ENCODE peak calls at places on chromosomes 13 and 19, in seven cellular contexts. One of them, this sample, is unnamed. For H3K4me1, the result is how much of the 10 kb centered on the place peaks cover.

GRCh38 chr13:38530492-38530891 is 156.4 kb upstream of the FREM2 start:
- DNase-seq in left lung: no peak
- DNase-seq in thoracic aorta: no peak
- DNase-seq in stomach: no peak
- DNase-seq in mammary epithelial cell: peak
- DNase-seq in psoas muscle: no peak
- DNase-seq in body of pancreas: no peak
- DNase-seq in this sample: no peak

GRCh38 chr19:7925171-7925837 is 631 bp downstream of the CTXN1 start:
- DNase-seq in mammary epithelial cell: no peak
- DNase-seq in stomach: peak
- DNase-seq in body of pancreas: peak
- DNase-seq in thoracic aorta: no peak
- DNase-seq in psoas muscle: peak
- DNase-seq in left lung: peak
- DNase-seq in this sample: peak

GRCh38 chr13:33931397-33931987 is 113.5 kb downstream of the RFC3 start:
- DNase-seq in psoas muscle: no peak
- DNase-seq in body of pancreas: peak
- DNase-seq in thoracic aorta: no peak
- DNase-seq in left lung: no peak
- DNase-seq in mammary epithelial cell: peak
- DNase-seq in stomach: no peak
- DNase-seq in this sample: no peak

GRCh38 chr19:12891553-12892021 is 627 bp downstream of the GCDH start:
- DNase-seq in stomach: no peak
- DNase-seq in body of pancreas: no peak
- DNase-seq in thoracic aorta: no peak
- DNase-seq in psoas muscle: no peak
- DNase-seq in left lung: no peak
- DNase-seq in mammary epithelial cell: no peak
- DNase-seq in this sample: no peak

GRCh38 chr13:108304170-108305068 is 34.9 kb downstream of the TNFSF13B start:
- DNase-seq in thoracic aorta: no peak
- DNase-seq in stomach: no peak
- DNase-seq in body of pancreas: no peak
- DNase-seq in psoas muscle: no peak
- DNase-seq in left lung: no peak
- DNase-seq in mammary epithelial cell: no peak
- DNase-seq in this sample: no peak

GRCh38 chr19:11551603-11552235 is 7.3 kb downstream of the ELOF1 start:
- DNase-seq in body of pancreas: no peak
- DNase-seq in left lung: no peak
- DNase-seq in psoas muscle: peak
- DNase-seq in mammary epithelial cell: no peak
- DNase-seq in stomach: no peak
- DNase-seq in thoracic aorta: no peak
- DNase-seq in this sample: no peak

GRCh38 chr13:105960326-105960725 is 575.1 kb downstream of the EFNB2 start:
- DNase-seq in stomach: no peak
- DNase-seq in thoracic aorta: no peak
- DNase-seq in body of pancreas: no peak
- DNase-seq in left lung: peak
- DNase-seq in psoas muscle: no peak
- DNase-seq in mammary epithelial cell: no peak
- DNase-seq in this sample: no peak

GRCh38 chr19:55437410-55437809 is 5.7 kb downstream of the SHISA7 start:
- DNase-seq in mammary epithelial cell: peak
- DNase-seq in left lung: no peak
- DNase-seq in thoracic aorta: no peak
- DNase-seq in stomach: peak
- DNase-seq in psoas muscle: peak
- DNase-seq in body of pancreas: peak
- DNase-seq in this sample: peak

GRCh38 chr19:35911790-35912189 is 3.7 kb upstream of the TYROBP start:
- DNase-seq in psoas muscle: no peak
- DNase-seq in left lung: peak
- DNase-seq in body of pancreas: peak
- DNase-seq in stomach: peak
- DNase-seq in mammary epithelial cell: peak
- DNase-seq in thoracic aorta: no peak
- DNase-seq in this sample: no peak

GRCh38 chr13:89550842-89551422 is 1796.6 kb upstream of the MIR17HG start:
- DNase-seq in mammary epithelial cell: peak
- DNase-seq in psoas muscle: no peak
- DNase-seq in thoracic aorta: no peak
- DNase-seq in body of pancreas: no peak
- DNase-seq in left lung: no peak
- DNase-seq in stomach: no peak
- DNase-seq in this sample: no peak

GRCh38 chr19:4723465-4724251 is at the start of gene DPP9:
- DNase-seq in stomach: peak
- DNase-seq in thoracic aorta: peak
- DNase-seq in body of pancreas: peak
- DNase-seq in psoas muscle: peak
- DNase-seq in left lung: peak
- DNase-seq in mammary epithelial cell: peak
- DNase-seq in this sample: peak

GRCh38 chr13:50125306-50125555 is 110.0 kb downstream of the KCNRG start:
- DNase-seq in body of pancreas: peak
- DNase-seq in mammary epithelial cell: no peak
- DNase-seq in stomach: no peak
- DNase-seq in psoas muscle: no peak
- DNase-seq in thoracic aorta: no peak
- DNase-seq in left lung: no peak
- DNase-seq in this sample: no peak
- H3K4me1 ChIP-seq in body of pancreas: under half
- H3K4me1 ChIP-seq in mammary epithelial cell: under half
- H3K4me1 ChIP-seq in stomach: under half
- H3K4me1 ChIP-seq in psoas muscle: under half
- H3K4me1 ChIP-seq in thoracic aorta: under half
- H3K4me1 ChIP-seq in left lung: half or more
- H3K4me1 ChIP-seq in this sample: half or more

GRCh38 chr19:42567567-42567966 is 27.2 kb downstream of the CEACAM8 start:
- DNase-seq in mammary epithelial cell: no peak
- DNase-seq in psoas muscle: no peak
- DNase-seq in stomach: no peak
- DNase-seq in thoracic aorta: no peak
- DNase-seq in left lung: no peak
- DNase-seq in body of pancreas: no peak
- DNase-seq in this sample: no peak
- H3K4me1 ChIP-seq in mammary epithelial cell: under half
- H3K4me1 ChIP-seq in psoas muscle: under half
- H3K4me1 ChIP-seq in stomach: under half
- H3K4me1 ChIP-seq in thoracic aorta: under half
- H3K4me1 ChIP-seq in left lung: under half
- H3K4me1 ChIP-seq in body of pancreas: under half
- H3K4me1 ChIP-seq in this sample: under half

DNA sequence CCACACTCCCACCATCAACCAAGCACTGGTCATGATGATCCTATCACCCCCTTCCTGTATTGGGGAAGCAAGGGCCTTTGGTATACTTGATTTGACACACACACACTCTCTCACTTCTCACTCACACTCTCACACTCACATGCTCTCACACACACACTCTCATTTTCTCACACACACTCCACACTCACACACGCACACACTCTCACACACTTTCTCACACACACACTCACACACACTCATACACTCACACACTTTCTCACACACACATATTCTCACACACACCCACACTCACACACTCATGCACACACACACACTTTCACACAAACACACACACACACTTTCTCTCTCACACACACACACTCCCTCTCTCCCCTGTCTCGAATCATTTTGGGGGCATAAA is 8.6 kb downstream of the RGCC start:
- DNase-seq in psoas muscle: no peak
- DNase-seq in stomach: no peak
- DNase-seq in thoracic aorta: no peak
- DNase-seq in left lung: no peak
- DNase-seq in mammary epithelial cell: no peak
- DNase-seq in body of pancreas: no peak
- DNase-seq in this sample: no peak
- H3K4me1 ChIP-seq in psoas muscle: under half
- H3K4me1 ChIP-seq in stomach: under half
- H3K4me1 ChIP-seq in thoracic aorta: under half
- H3K4me1 ChIP-seq in left lung: half or more
- H3K4me1 ChIP-seq in mammary epithelial cell: under half
- H3K4me1 ChIP-seq in body of pancreas: under half
- H3K4me1 ChIP-seq in this sample: half or more

GRCh38 chr19:17527326-17527725 is 15.9 kb downstream of the PGLS start:
- DNase-seq in mammary epithelial cell: no peak
- DNase-seq in left lung: no peak
- DNase-seq in psoas muscle: no peak
- DNase-seq in thoracic aorta: no peak
- DNase-seq in stomach: no peak
- DNase-seq in body of pancreas: no peak
- DNase-seq in this sample: no peak

GRCh38 chr19:17526922-17527321 is 15.5 kb downstream of the PGLS start:
- DNase-seq in thoracic aorta: no peak
- DNase-seq in psoas muscle: no peak
- DNase-seq in mammary epithelial cell: no peak
- DNase-seq in left lung: no peak
- DNase-seq in stomach: no peak
- DNase-seq in body of pancreas: no peak
- DNase-seq in this sample: no peak

GRCh38 chr19:17522988-17523872 is 11.8 kb downstream of the PGLS start:
- DNase-seq in psoas muscle: peak
- DNase-seq in body of pancreas: peak
- DNase-seq in left lung: peak
- DNase-seq in stomach: peak
- DNase-seq in thoracic aorta: no peak
- DNase-seq in mammary epithelial cell: no peak
- DNase-seq in this sample: peak

GRCh38 chr19:17524651-17525050 is 13.2 kb downstream of the PGLS start:
- DNase-seq in mammary epithelial cell: no peak
- DNase-seq in thoracic aorta: no peak
- DNase-seq in left lung: no peak
- DNase-seq in stomach: no peak
- DNase-seq in psoas muscle: no peak
- DNase-seq in body of pancreas: no peak
- DNase-seq in this sample: no peak

GRCh38 chr19:17525141-17525540 is 13.7 kb downstream of the PGLS start:
- DNase-seq in mammary epithelial cell: no peak
- DNase-seq in thoracic aorta: no peak
- DNase-seq in body of pancreas: no peak
- DNase-seq in stomach: no peak
- DNase-seq in left lung: no peak
- DNase-seq in psoas muscle: no peak
- DNase-seq in this sample: no peak
- H3K4me1 ChIP-seq in mammary epithelial cell: under half
- H3K4me1 ChIP-seq in thoracic aorta: under half
- H3K4me1 ChIP-seq in body of pancreas: under half
- H3K4me1 ChIP-seq in stomach: under half
- H3K4me1 ChIP-seq in left lung: under half
- H3K4me1 ChIP-seq in psoas muscle: under half
- H3K4me1 ChIP-seq in this sample: under half

GRCh38 chr19:6263306-6264076 is 16.3 kb downstream of the MLLT1 start:
- DNase-seq in thoracic aorta: no peak
- DNase-seq in left lung: no peak
- DNase-seq in stomach: no peak
- DNase-seq in psoas muscle: no peak
- DNase-seq in body of pancreas: no peak
- DNase-seq in mammary epithelial cell: no peak
- DNase-seq in this sample: no peak
- H3K4me1 ChIP-seq in thoracic aorta: under half
- H3K4me1 ChIP-seq in left lung: half or more
- H3K4me1 ChIP-seq in stomach: under half
- H3K4me1 ChIP-seq in psoas muscle: half or more
- H3K4me1 ChIP-seq in body of pancreas: under half
- H3K4me1 ChIP-seq in mammary epithelial cell: under half
- H3K4me1 ChIP-seq in this sample: under half

GRCh38 chr19:38891791-38892190 is 7.6 kb downstream of the SIRT2 start:
- DNase-seq in left lung: no peak
- DNase-seq in body of pancreas: no peak
- DNase-seq in thoracic aorta: no peak
- DNase-seq in mammary epithelial cell: no peak
- DNase-seq in psoas muscle: no peak
- DNase-seq in stomach: no peak
- DNase-seq in this sample: no peak
- H3K4me1 ChIP-seq in left lung: under half
- H3K4me1 ChIP-seq in body of pancreas: under half
- H3K4me1 ChIP-seq in thoracic aorta: under half
- H3K4me1 ChIP-seq in mammary epithelial cell: under half
- H3K4me1 ChIP-seq in psoas muscle: half or more
- H3K4me1 ChIP-seq in stomach: under half
- H3K4me1 ChIP-seq in this sample: under half

GRCh38 chr19:38079926-38080380 is 144.1 kb downstream of the DPF1 start:
- DNase-seq in left lung: no peak
- DNase-seq in thoracic aorta: no peak
- DNase-seq in body of pancreas: peak
- DNase-seq in mammary epithelial cell: peak
- DNase-seq in psoas muscle: no peak
- DNase-seq in stomach: peak
- DNase-seq in this sample: no peak
- H3K4me1 ChIP-seq in left lung: under half
- H3K4me1 ChIP-seq in thoracic aorta: under half
- H3K4me1 ChIP-seq in body of pancreas: under half
- H3K4me1 ChIP-seq in mammary epithelial cell: under half
- H3K4me1 ChIP-seq in psoas muscle: under half
- H3K4me1 ChIP-seq in stomach: under half
- H3K4me1 ChIP-seq in this sample: under half

This sample was measured in left ventricle myocardium inferior.